ENCODE peak calls at places on chromosomes 3 and 15, in eight cellular contexts. G is AG04450, K is spleen, I is cardiac fibroblast, P is thoracic aorta, U is BJ, Q is foreskin keratinocyte, R is dorsolateral prefrontal cortex. H is an unnamed sample.

GRCh38 chr15:58951388-58952060 is 18.0 kb upstream of the SLTM start:
- DNase-seq in G (peak; percentile 30), K (no peak), I (peak; percentile 79), P (no peak), U (peak; percentile 32), Q (peak; percentile 85), R (no peak), H (no peak)

GRCh38 chr3:16994842-16995535 is 110.2 kb downstream of the PLCL2 start:
- DNase-seq in G (no peak), K (no peak), I (no peak), P (no peak), U (no peak), Q (no peak), R (no peak), H (no peak)

GRCh38 chr3:20225769-20226168 is 39.8 kb upstream of the SGO1 start:
- DNase-seq in G (no peak), K (no peak), I (peak; percentile 52), P (no peak), U (peak; percentile 5), Q (peak; percentile 25), R (no peak), H (no peak)

GRCh38 chr3:174498638-174499037 is 360.5 kb upstream of the NAALADL2 start:
- DNase-seq in G (peak; percentile 10), K (no peak), I (peak; percentile 56), P (no peak), U (no peak), Q (no peak), R (no peak), H (no peak)

GRCh38 chr3:189202583-189202982 is 30.8 kb downstream of the TPRG1 start:
- DNase-seq in G (no peak), K (no peak), I (no peak), P (no peak), U (no peak), Q (no peak), R (no peak), H (no peak)

GRCh38 chr3:104596551-104596950 is 770.2 kb upstream of the ALCAM start:
- DNase-seq in G (peak; percentile 33), K (no peak), I (peak; percentile 74), P (no peak), U (no peak), Q (peak; percentile 49), R (no peak), H (no peak)

GRCh38 chr3:98978068-98978811 is 76.7 kb upstream of the DCBLD2 start:
- DNase-seq in G (no peak), K (no peak), I (no peak), P (no peak), U (no peak), Q (no peak), R (no peak), H (no peak)

GRCh38 chr15:77538793-77539487 is 93.8 kb downstream of the LINGO1 start:
- DNase-seq in G (no peak), K (peak; percentile 54), I (no peak), P (no peak), U (no peak), Q (no peak), R (no peak), H (peak; percentile 61)

GRCh38 chr3:94115482-94115881 is 52.6 kb downstream of the NSUN3 start:
- DNase-seq in G (peak; percentile 7), K (no peak), I (peak; percentile 66), P (no peak), U (no peak), Q (peak; percentile 32), R (no peak), H (no peak)
- TF ChIP-seq CTCF in G (peak; percentile 41), K (no peak), I (peak; percentile 35), P (no peak), U (peak; percentile 50), Q (peak; percentile 81), R (peak; percentile 58), H (peak; percentile 81)

GRCh38 chr15:88623632-88624031 is 2.5 kb downstream of the AEN start:
- DNase-seq in G (no peak), K (no peak), I (no peak), P (no peak), U (no peak), Q (no peak), R (no peak), H (no peak)

GRCh38 chr15:88624971-88625290 is 3.8 kb downstream of the AEN start:
- DNase-seq in G (no peak), K (no peak), I (no peak), P (no peak), U (no peak), Q (no peak), R (no peak), H (no peak)

GRCh38 chr15:88622605-88622975 is 1.4 kb downstream of the AEN start:
- DNase-seq in G (no peak), K (no peak), I (no peak), P (no peak), U (no peak), Q (no peak), R (no peak), H (no peak)

GRCh38 chr15:88623061-88623460 is 1.9 kb downstream of the AEN start:
- DNase-seq in G (peak; percentile 34), K (no peak), I (peak; percentile 90), P (no peak), U (peak; percentile 45), Q (peak; percentile 91), R (no peak), H (no peak)

DNA sequence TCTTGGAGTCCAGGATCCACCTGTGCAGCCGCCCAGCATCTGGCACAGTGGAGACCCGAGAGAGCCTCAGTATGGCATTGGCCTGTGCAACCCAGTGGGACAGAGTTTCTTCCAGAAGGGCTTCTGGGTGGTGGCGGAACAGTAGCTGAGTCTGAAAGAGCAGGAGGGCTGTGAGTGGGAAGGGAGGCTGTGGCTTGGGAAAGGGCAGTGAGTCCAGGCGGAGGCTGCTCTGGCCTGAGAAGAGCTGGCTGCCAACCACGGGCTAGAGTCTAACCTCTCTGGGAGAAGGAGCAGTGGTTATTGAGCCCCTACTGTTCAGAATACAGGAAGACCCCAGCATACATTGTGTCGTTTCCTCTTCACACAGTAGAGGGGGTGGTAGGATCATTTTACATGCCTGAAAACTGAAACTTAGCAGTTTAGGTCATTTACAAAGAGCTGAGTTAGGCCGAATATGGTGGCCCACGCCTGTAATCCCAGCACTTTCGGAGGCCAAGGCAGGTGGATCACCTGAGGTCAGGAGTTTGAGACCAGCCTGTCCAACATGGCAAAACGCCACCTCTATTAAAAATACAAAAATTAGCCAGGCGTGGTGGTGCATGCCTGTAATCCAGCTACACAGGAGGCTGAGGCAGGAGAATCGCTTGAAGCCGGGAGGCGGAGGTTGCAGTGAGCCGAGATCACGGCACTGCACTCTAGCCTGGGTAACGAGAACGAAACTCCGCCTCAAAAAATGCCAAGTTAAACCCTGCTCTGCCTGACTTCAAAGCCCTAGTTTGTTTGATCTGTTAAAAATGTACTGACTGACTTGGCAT is 3.2 kb downstream of the AEN start:
- DNase-seq in G (no peak), K (no peak), I (peak; percentile 52), P (no peak), U (no peak), Q (no peak), R (no peak), H (no peak)
- TF ChIP-seq CTCF in G (peak; percentile 57), K (peak; percentile 52), I (peak; percentile 36), P (peak; percentile 47), U (peak; percentile 51), Q (peak; percentile 43), R (peak; percentile 58), H (peak; percentile 74)

GRCh38 chr3:129604223-129604941 is 2.1 kb downstream of the PLXND1 start:
- DNase-seq in G (no peak), K (no peak), I (no peak), P (no peak), U (no peak), Q (peak; percentile 28), R (no peak), H (no peak)

GRCh38 chr3:129605593-129606521 is 619 bp downstream of the PLXND1 start:
- DNase-seq in G (no peak), K (peak; percentile 87), I (peak; percentile 67), P (no peak), U (no peak), Q (peak; percentile 34), R (no peak), H (no peak)

GRCh38 chr3:129603561-129603942 is 2.9 kb downstream of the PLXND1 start:
- DNase-seq in G (no peak), K (no peak), I (peak; percentile 32), P (no peak), U (no peak), Q (no peak), R (no peak), H (no peak)

GRCh38 chr3:129606522-129607390 is at the start of gene PLXND1:
- DNase-seq in G (no peak), K (peak; percentile 91), I (peak; percentile 88), P (no peak), U (no peak), Q (peak; percentile 28), R (peak; percentile 52), H (no peak)

DNA sequence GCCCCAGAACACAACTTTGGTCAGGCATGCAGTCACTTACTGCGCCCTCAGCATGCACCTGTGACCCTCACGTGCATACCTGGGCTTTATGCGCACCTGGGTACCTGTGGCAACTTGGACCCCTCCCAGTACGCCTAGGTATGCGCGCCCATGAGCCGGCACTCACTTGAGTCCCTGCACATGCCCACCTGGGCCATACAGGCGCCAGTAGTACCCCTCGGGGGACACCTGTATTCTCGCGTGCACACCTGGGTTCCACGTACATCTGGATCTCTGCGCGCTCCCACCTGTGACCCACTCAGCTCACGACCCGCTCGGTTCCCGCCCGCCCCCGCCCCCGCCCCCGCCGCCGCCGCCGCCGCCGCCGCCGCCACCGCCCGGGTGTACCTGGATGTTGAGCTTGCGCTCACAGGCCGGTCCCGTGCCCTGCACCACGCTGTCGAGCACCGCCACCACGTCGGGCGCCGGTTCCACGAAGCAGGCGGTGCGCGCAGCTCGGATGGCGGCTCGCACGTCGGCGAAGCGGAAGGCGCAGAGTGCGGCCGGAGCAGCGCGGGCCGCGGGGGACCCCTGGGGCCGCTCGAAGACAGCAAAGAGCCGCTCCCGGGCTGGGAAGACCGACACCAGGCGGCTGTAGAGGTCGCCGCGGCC is 1.4 kb downstream of the PLXND1 start:
- DNase-seq in G (no peak), K (no peak), I (no peak), P (no peak), U (no peak), Q (no peak), R (no peak), H (no peak)
- TF ChIP-seq CTCF in G (no peak), K (no peak), I (no peak), P (no peak), U (no peak), Q (no peak), R (no peak), H (peak; percentile 37)

GRCh38 chr3:52535411-52536111 is 844 bp upstream of the UQCC5 start:
- DNase-seq in G (no peak), K (peak; percentile 56), I (no peak), P (no peak), U (no peak), Q (no peak), R (peak; percentile 26), H (no peak)

GRCh38 chr3:52532838-52533622 is 627 bp downstream of the NT5DC2 start:
- DNase-seq in G (no peak), K (peak; percentile 84), I (peak; percentile 30), P (no peak), U (no peak), Q (no peak), R (no peak), H (peak; percentile 90)

GRCh38 chr3:52534281-52535183 is 875 bp upstream of the NT5DC2 start:
- DNase-seq in G (no peak), K (peak; percentile 77), I (peak; percentile 54), P (no peak), U (no peak), Q (peak; percentile 68), R (peak; percentile 21), H (peak; percentile 90)

GRCh38 chr3:52532517-52532837 is 1.2 kb downstream of the NT5DC2 start:
- DNase-seq in G (no peak), K (peak; percentile 66), I (peak; percentile 80), P (no peak), U (no peak), Q (peak; percentile 29), R (no peak), H (no peak)

GRCh38 chr3:52533623-52534280 is at the start of gene NT5DC2:
- DNase-seq in G (no peak), K (peak; percentile 86), I (peak; percentile 57), P (no peak), U (no peak), Q (peak; percentile 30), R (no peak), H (peak; percentile 91)
- TF ChIP-seq CTCF in G (no peak), K (no peak), I (no peak), P (peak; percentile 7), U (no peak), Q (no peak), R (peak; percentile 15), H (peak; percentile 37)